ENCODE peak calls at places on chromosome 19, in ten cellular contexts. I is activated CD8-positive, alpha-beta T cell treated with anti-CD3 and anti-CD28 coated beads for 36 hours; K is colonic mucosa; X is upper lobe of right lung; Y is PC-3; U is neural progenitor cell; T is AG09309; E is thoracic aorta; A is astrocyte of the spinal cord; H is CD4-positive, alpha-beta T cell. B is an unnamed sample.

GRCh38 chr19:39533791-39534190 is 1.1 kb upstream of the EID2B start:
- DNase-seq in I (no peak), K (no peak), X (no peak), Y (no peak), U (no peak), T (no peak), E (no peak), A (no peak), H (no peak), B (no peak)

GRCh38 chr19:10915511-10916091 is 12.8 kb downstream of the YIPF2 start:
- DNase-seq in I (no peak), K (no peak), X (no peak), Y (peak; percentile 88), U (no peak), T (peak; percentile 63), E (no peak), A (peak; percentile 74), H (no peak), B (no peak)

GRCh38 chr19:3368848-3369336 is 2.5 kb downstream of the NFIC start:
- DNase-seq in I (no peak), K (no peak), X (no peak), Y (no peak), U (no peak), T (no peak), E (no peak), A (peak; percentile 45), H (no peak), B (no peak)

GRCh38 chr19:4730740-4731171 is 7.1 kb upstream of the DPP9 start:
- DNase-seq in I (peak; percentile 77), K (peak; percentile 55), X (no peak), Y (peak; percentile 53), U (no peak), T (no peak), E (no peak), A (no peak), H (peak; percentile 58), B (peak; percentile 36)

GRCh38 chr19:31170046-31170445 is 179.2 kb downstream of the TSHZ3 start:
- DNase-seq in I (no peak), K (no peak), X (no peak), Y (no peak), U (no peak), T (no peak), E (no peak), A (no peak), H (no peak), B (no peak)

GRCh38 chr19:12202250-12202649 is 39.4 kb downstream of the ZNF136 start:
- DNase-seq in I (peak; percentile 83), K (peak; percentile 61), X (peak; percentile 66), Y (no peak), U (peak; percentile 48), T (no peak), E (no peak), A (no peak), H (peak; percentile 72), B (no peak)

GRCh38 chr19:52007436-52007804 is 591 bp downstream of the ZNF615 start:
- DNase-seq in I (peak; percentile 12), K (no peak), X (no peak), Y (no peak), U (peak; percentile 53), T (no peak), E (no peak), A (no peak), H (no peak), B (peak; percentile 3)

GRCh38 chr19:46144756-46145155 is 3.3 kb upstream of the IGFL2 start:
- DNase-seq in I (no peak), K (peak; percentile 72), X (no peak), Y (peak; percentile 11), U (no peak), T (no peak), E (no peak), A (no peak), H (no peak), B (no peak)

DNA sequence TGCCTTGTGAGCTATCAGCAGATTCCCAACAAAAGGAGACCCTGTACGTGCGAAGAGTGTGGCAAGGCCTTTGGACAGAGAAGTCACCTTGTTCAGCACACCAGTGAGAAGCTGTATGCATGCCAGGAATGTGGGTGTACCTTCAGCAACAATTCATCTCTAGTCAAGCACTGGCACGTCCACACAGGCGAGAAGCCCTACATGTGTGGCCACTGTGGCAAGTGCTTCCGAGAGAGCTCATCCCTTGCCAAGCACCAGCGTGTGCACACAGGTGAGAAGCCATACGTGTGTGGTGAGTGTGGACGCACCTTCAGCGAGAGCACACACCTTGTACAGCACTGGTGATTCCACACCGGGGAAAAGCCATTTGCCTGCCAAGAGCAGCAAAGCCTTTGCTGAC is 7.6 kb upstream of the ZSCAN22 start:
- DNase-seq in I (no peak), K (no peak), X (no peak), Y (no peak), U (no peak), T (no peak), E (no peak), A (no peak), H (no peak), B (no peak)
- TF ChIP-seq CTCF in I (no peak), K (no peak), X (no peak), Y (no peak), U (no peak), T (no peak), E (no peak), A (no peak), H (no peak), B (no peak)

DNA sequence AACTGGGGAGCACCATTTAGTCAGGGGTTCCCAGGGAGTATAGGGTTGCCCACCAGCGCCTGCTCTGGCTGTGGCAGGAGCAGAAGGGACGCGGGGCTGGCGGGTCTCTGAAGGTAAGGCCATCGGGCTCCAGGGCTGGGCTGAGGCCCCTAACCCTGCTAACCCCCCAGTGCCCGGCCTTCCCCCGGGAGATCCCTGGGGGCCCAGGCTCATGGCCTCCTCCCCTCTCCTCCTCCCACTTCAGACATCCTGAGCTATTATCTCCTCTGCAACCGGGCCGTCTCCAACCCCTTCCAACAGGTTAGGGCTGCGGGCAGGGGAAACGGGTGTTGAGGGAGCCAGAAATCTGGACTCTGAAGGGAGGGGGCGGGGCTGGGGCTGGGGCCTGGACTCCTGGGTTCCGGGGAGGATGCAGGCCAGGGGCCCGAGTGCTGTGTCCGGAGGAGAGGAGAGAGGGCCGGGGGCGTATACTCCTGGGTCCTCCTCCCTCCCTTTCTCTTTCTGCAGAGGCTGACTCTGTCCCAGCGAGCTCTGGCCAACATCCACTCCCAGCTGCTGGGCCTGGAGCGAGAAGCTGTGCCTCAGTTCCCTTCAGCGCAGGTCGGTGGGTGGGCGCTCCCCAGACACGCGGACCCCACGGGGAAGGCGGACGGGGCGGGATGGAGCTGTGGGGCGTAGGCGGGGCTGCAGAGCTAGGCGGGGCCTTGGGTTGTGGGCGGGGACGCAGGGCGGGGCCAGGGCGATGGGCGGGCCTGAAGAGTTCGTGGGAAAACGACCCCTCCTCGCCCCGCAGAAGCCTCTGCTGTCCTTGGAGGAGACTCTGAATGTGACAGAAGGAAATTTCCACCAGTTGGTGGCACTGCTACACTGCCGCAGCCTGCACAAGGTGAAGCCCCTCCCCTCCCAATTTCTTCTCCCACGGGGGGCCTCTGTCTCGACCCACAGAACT is 15.3 kb downstream of the TTYH1 start:
- DNase-seq in I (peak; percentile 64), K (no peak), X (no peak), Y (peak; percentile 74), U (peak; percentile 74), T (no peak), E (no peak), A (no peak), H (peak; percentile 38), B (peak; percentile 74)
- TF ChIP-seq CTCF in I (no peak), K (no peak), X (no peak), Y (peak; percentile 53), U (peak; percentile 44), T (no peak), E (no peak), A (peak; percentile 20), H (no peak), B (peak; percentile 52)

GRCh38 chr19:29367701-29368306 is 154.9 kb upstream of the UQCRFS1 start:
- DNase-seq in I (no peak), K (no peak), X (no peak), Y (no peak), U (no peak), T (no peak), E (no peak), A (no peak), H (no peak), B (no peak)

GRCh38 chr19:29364224-29364726 is 151.3 kb upstream of the UQCRFS1 start:
- DNase-seq in I (no peak), K (no peak), X (no peak), Y (no peak), U (peak; percentile 8), T (no peak), E (no peak), A (no peak), H (no peak), B (no peak)

GRCh38 chr19:29366757-29367156 is 153.8 kb upstream of the UQCRFS1 start:
- DNase-seq in I (no peak), K (no peak), X (no peak), Y (no peak), U (no peak), T (no peak), E (no peak), A (no peak), H (no peak), B (no peak)

GRCh38 chr19:29365836-29366417 is 153.0 kb upstream of the UQCRFS1 start:
- DNase-seq in I (no peak), K (no peak), X (no peak), Y (no peak), U (no peak), T (no peak), E (no peak), A (no peak), H (no peak), B (no peak)

DNA sequence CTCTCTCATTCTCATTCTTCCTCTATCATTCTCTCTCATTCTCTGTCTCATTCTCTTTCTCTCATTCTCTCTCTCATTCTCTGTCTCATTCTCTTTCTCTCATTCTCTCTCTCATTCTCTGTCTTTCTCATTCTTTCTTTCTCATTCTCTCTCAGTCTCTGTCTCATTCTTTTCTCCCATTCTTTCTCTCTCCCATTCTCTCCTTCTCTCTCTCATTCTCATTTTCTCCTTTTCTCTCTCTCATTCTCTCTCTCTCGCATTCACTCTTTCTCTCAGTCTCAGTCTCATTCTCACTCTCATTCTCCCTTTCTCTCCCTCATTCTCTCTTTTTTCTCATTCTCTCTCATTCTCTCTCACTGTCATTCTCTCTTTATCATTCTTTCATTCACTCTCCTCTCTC is 152.0 kb upstream of the UQCRFS1 start:
- DNase-seq in I (no peak), K (no peak), X (no peak), Y (no peak), U (no peak), T (no peak), E (no peak), A (no peak), H (no peak), B (no peak)
- TF ChIP-seq CTCF in I (peak; percentile 29), K (no peak), X (no peak), Y (no peak), U (no peak), T (no peak), E (no peak), A (no peak), H (peak; percentile 12), B (no peak)

GRCh38 chr19:16051254-16052025 is 24.9 kb upstream of the TPM4 start:
- DNase-seq in I (peak; percentile 72), K (no peak), X (no peak), Y (peak; percentile 15), U (no peak), T (no peak), E (no peak), A (no peak), H (peak; percentile 24), B (no peak)

GRCh38 chr19:16048583-16048982 is 27.7 kb upstream of the TPM4 start:
- DNase-seq in I (no peak), K (no peak), X (no peak), Y (peak; percentile 29), U (no peak), T (no peak), E (no peak), A (no peak), H (no peak), B (no peak)

GRCh38 chr19:16057062-16057461 is 19.2 kb upstream of the TPM4 start:
- DNase-seq in I (no peak), K (no peak), X (no peak), Y (no peak), U (no peak), T (no peak), E (no peak), A (no peak), H (no peak), B (no peak)

DNA sequence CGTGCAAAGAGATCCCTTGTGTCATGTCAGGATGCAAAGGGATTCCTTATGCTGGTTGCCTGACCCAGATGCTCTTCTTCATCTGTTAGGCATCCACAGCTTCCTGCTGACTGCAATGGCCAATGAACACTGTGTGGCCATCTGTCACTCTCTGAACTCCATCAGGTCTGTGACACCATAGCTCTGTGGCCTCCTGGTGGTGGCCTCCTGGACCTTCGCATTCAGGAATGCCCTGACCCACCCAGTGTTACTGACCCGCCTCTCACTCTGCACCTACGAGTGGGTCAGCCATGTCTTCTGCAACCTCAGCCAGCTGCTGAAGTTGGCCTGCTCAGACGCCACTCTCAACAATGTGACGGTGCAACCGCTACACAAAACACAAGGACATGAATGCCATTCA is 23.9 kb upstream of the TPM4 start:
- DNase-seq in I (no peak), K (no peak), X (no peak), Y (no peak), U (no peak), T (no peak), E (no peak), A (no peak), H (no peak), B (no peak)
- TF ChIP-seq CTCF in I (no peak), K (no peak), X (no peak), Y (no peak), U (no peak), T (no peak), E (no peak), A (no peak), H (no peak), B (no peak)

B was measured in neural crest cell.